ENCODE peak calls at places on chromosomes 1 and 21, in ten cellular contexts. H is EH; M is activated CD4-positive, alpha-beta T cell treated with anti-CD3 and anti-CD28 coated beads, Interleukin-2, amount 50 U/mL, for 24 hours; T is dorsolateral prefrontal cortex; S is IMR-90; E is RCC 7860; Y is stimulated activated CD8-positive, alpha-beta memory T cell treated with anti-CD3 and anti-CD28 coated beads, Interleukin-15, amount 100 ng/mL, for 1 hour; X is sigmoid colon; V is T-helper 2 cell; F is MG63. I is an unnamed sample.

GRCh38 chr1:3453891-3454810 is at the start of gene ARHGEF16:
- DNase-seq in H (peak), M (no peak), T (no peak), S (peak), E (peak), Y (no peak), X (no peak), V (no peak), F (peak), I (no peak)

GRCh38 chr1:96703186-96703585 is 18.4 kb upstream of the PTBP2 start:
- DNase-seq in H (no peak), M (no peak), T (no peak), S (peak), E (no peak), Y (no peak), X (no peak), V (no peak), F (no peak), I (no peak)

GRCh38 chr1:177811461-177811860 is 158.4 kb downstream of the SEC16B start:
- DNase-seq in H (no peak), M (no peak), T (no peak), S (no peak), E (no peak), Y (no peak), X (no peak), V (no peak), F (no peak), I (no peak)

GRCh38 chr1:173294853-173295252 is 87.7 kb upstream of the TNFSF4 start:
- DNase-seq in H (peak), M (no peak), T (no peak), S (peak), E (no peak), Y (no peak), X (no peak), V (no peak), F (no peak), I (no peak)

GRCh38 chr1:207861442-207862177 is 49.3 kb downstream of the CD34 start:
- DNase-seq in H (no peak), M (peak), T (no peak), S (no peak), E (peak), Y (no peak), X (no peak), V (no peak), F (no peak), I (no peak)

GRCh38 chr1:37035014-37035686 is 835 bp upstream of the GRIK3 start:
- DNase-seq in H (no peak), M (no peak), T (no peak), S (no peak), E (no peak), Y (no peak), X (no peak), V (no peak), F (no peak), I (no peak)

GRCh38 chr1:229237320-229237719 is 33.6 kb upstream of the RAB4A start:
- DNase-seq in H (no peak), M (no peak), T (no peak), S (no peak), E (no peak), Y (no peak), X (no peak), V (no peak), F (no peak), I (no peak)

GRCh38 chr21:16216595-16216994 is 486.8 kb downstream of the USP25 start:
- DNase-seq in H (no peak), M (no peak), T (no peak), S (no peak), E (no peak), Y (no peak), X (no peak), V (no peak), F (no peak), I (no peak)

GRCh38 chr21:22791986-22792560 is 1793.9 kb downstream of the NCAM2 start:
- DNase-seq in H (peak), M (peak), T (no peak), S (peak), E (no peak), Y (no peak), X (no peak), V (no peak), F (no peak), I (no peak)

GRCh38 chr21:41195311-41195710 is 27.4 kb downstream of the BACE2 start:
- DNase-seq in H (no peak), M (no peak), T (no peak), S (no peak), E (no peak), Y (no peak), X (no peak), V (no peak), F (no peak), I (no peak)

GRCh38 chr1:221089273-221089672 is 210.0 kb downstream of the HLX start:
- DNase-seq in H (peak), M (no peak), T (no peak), S (peak), E (peak), Y (no peak), X (no peak), V (no peak), F (peak), I (no peak)

GRCh38 chr1:5485968-5486665 is 506.1 kb downstream of the NPHP4 start:
- DNase-seq in H (no peak), M (no peak), T (no peak), S (no peak), E (no peak), Y (no peak), X (no peak), V (no peak), F (no peak), I (no peak)

GRCh38 chr1:232319106-232319505 is 310.8 kb downstream of the SIPA1L2 start:
- DNase-seq in H (no peak), M (no peak), T (no peak), S (no peak), E (no peak), Y (no peak), X (no peak), V (no peak), F (no peak), I (no peak)

GRCh38 chr1:82090104-82090503 is 289.4 kb downstream of the ADGRL2 start:
- DNase-seq in H (no peak), M (no peak), T (no peak), S (no peak), E (no peak), Y (no peak), X (no peak), V (no peak), F (no peak), I (no peak)

GRCh38 chr1:181930187-181930586 is 131.3 kb downstream of the ZNF648 start:
- DNase-seq in H (no peak), M (no peak), T (no peak), S (no peak), E (no peak), Y (no peak), X (no peak), V (no peak), F (no peak), I (no peak)

GRCh38 chr1:214492405-214493075 is 58.9 kb downstream of the PTPN14 start:
- DNase-seq in H (peak), M (no peak), T (no peak), S (peak), E (peak), Y (no peak), X (no peak), V (no peak), F (peak), I (peak)

GRCh38 chr1:119112244-119112643 is 28.2 kb downstream of the WARS2 start:
- DNase-seq in H (no peak), M (no peak), T (no peak), S (no peak), E (no peak), Y (no peak), X (no peak), V (no peak), F (no peak), I (no peak)

GRCh38 chr1:173161510-173162221 is 45.5 kb downstream of the TNFSF4 start:
- DNase-seq in H (peak), M (no peak), T (no peak), S (peak), E (peak), Y (no peak), X (no peak), V (no peak), F (peak), I (no peak)

GRCh38 chr1:38064232-38064903 is 17.8 kb upstream of the POU3F1 start:
- DNase-seq in H (peak), M (no peak), T (no peak), S (peak), E (peak), Y (no peak), X (no peak), V (no peak), F (peak), I (no peak)

GRCh38 chr1:92482665-92483441 is 3.9 kb downstream of the GFI1 start:
- DNase-seq in H (peak), M (no peak), T (no peak), S (no peak), E (no peak), Y (no peak), X (no peak), V (no peak), F (no peak), I (no peak)

GRCh38 chr21:42593007-42593814 is 60.2 kb upstream of the PDE9A start:
- DNase-seq in H (peak), M (peak), T (peak), S (peak), E (peak), Y (peak), X (peak), V (peak), F (peak), I (no peak)

GRCh38 chr1:32716312-32717126 is 13.9 kb upstream of the SYNC start:
- DNase-seq in H (peak), M (peak), T (no peak), S (no peak), E (peak), Y (no peak), X (no peak), V (peak), F (peak), I (no peak)

GRCh38 chr1:241157435-241157834 is 199.6 kb downstream of the RGS7 start:
- DNase-seq in H (no peak), M (no peak), T (no peak), S (no peak), E (no peak), Y (no peak), X (no peak), V (no peak), F (no peak), I (no peak)

GRCh38 chr1:41442697-41443251 is 41.7 kb downstream of the EDN2 start:
- DNase-seq in H (peak), M (no peak), T (no peak), S (no peak), E (no peak), Y (no peak), X (no peak), V (no peak), F (peak), I (no peak)

GRCh38 chr1:56808385-56808784 is 10.8 kb downstream of the FYB2 start:
- DNase-seq in H (no peak), M (no peak), T (no peak), S (no peak), E (no peak), Y (no peak), X (no peak), V (no peak), F (no peak), I (no peak)

GRCh38 chr1:214154596-214155261 is 126.2 kb upstream of the SMYD2 start:
- DNase-seq in H (no peak), M (no peak), T (no peak), S (no peak), E (no peak), Y (no peak), X (no peak), V (no peak), F (no peak), I (no peak)

GRCh38 chr1:246784621-246785535 is 60.7 kb downstream of the SCCPDH start:
- DNase-seq in H (peak), M (no peak), T (no peak), S (peak), E (no peak), Y (no peak), X (no peak), V (no peak), F (no peak), I (no peak)

GRCh38 chr1:171966426-171967220 is 125.3 kb downstream of the DNM3 start:
- DNase-seq in H (no peak), M (no peak), T (no peak), S (no peak), E (no peak), Y (no peak), X (no peak), V (no peak), F (no peak), I (peak)

GRCh38 chr1:192485692-192486436 is 89.7 kb upstream of the RGS1 start:
- DNase-seq in H (peak), M (no peak), T (no peak), S (peak), E (peak), Y (no peak), X (peak), V (no peak), F (peak), I (peak)

GRCh38 chr21:30518876-30519275 is 16.9 kb upstream of the KRTAP19-5 start:
- DNase-seq in H (no peak), M (no peak), T (no peak), S (no peak), E (no peak), Y (no peak), X (no peak), V (no peak), F (no peak), I (no peak)

GRCh38 chr1:113809651-113810602 is 2.3 kb downstream of the RSBN1 start:
- DNase-seq in H (peak), M (no peak), T (no peak), S (peak), E (no peak), Y (no peak), X (no peak), V (no peak), F (no peak), I (no peak)

I was measured in epithelial cell of proximal tubule.